ENCODE peak calls at places on chromosome 2, in four cellular contexts. One of them, this sample, is unnamed.

GRCh38 chr2:40434638-40435296 is 17.1 kb downstream of the SLC8A1 start:
- DNase-seq in A549: peak; percentile 91
- DNase-seq in GM12891: no peak
- DNase-seq in testis: no peak
- DNase-seq in this sample: no peak

GRCh38 chr2:140473851-140474250 is 1657.0 kb downstream of the LRP1B start:
- DNase-seq in A549: no peak
- DNase-seq in GM12891: no peak
- DNase-seq in testis: no peak
- DNase-seq in this sample: no peak

GRCh38 chr2:240538031-240538780 is 19.6 kb downstream of the ANKMY1 start:
- DNase-seq in A549: no peak
- DNase-seq in GM12891: no peak
- DNase-seq in testis: no peak
- DNase-seq in this sample: no peak

GRCh38 chr2:172083725-172084483 is 1.4 kb upstream of the DLX1 start:
- DNase-seq in A549: no peak
- DNase-seq in GM12891: no peak
- DNase-seq in testis: no peak
- DNase-seq in this sample: peak; percentile 39

GRCh38 chr2:230346921-230347533 is 20.0 kb downstream of the SP140L start:
- DNase-seq in A549: no peak
- DNase-seq in GM12891: no peak
- DNase-seq in testis: no peak
- DNase-seq in this sample: no peak

GRCh38 chr2:10654069-10654468 is 35.7 kb downstream of the NOL10 start:
- DNase-seq in A549: no peak
- DNase-seq in GM12891: no peak
- DNase-seq in testis: no peak
- DNase-seq in this sample: no peak

GRCh38 chr2:68774569-68775271 is 40.1 kb downstream of the ARHGAP25 start:
- DNase-seq in A549: no peak
- DNase-seq in GM12891: peak; percentile 56
- DNase-seq in testis: peak; percentile 68
- DNase-seq in this sample: peak; percentile 23

GRCh38 chr2:42127425-42128424 is 41.4 kb upstream of the EML4 start:
- DNase-seq in A549: no peak
- DNase-seq in GM12891: no peak
- DNase-seq in testis: no peak
- DNase-seq in this sample: no peak

GRCh38 chr2:219308142-219309093 is 783 bp downstream of the PTPRN start:
- DNase-seq in A549: peak; percentile 68
- DNase-seq in GM12891: peak; percentile 71
- DNase-seq in testis: peak; percentile 76
- DNase-seq in this sample: peak; percentile 69

GRCh38 chr2:109438146-109438545 is 175.6 kb downstream of the SEPTIN10 start:
- DNase-seq in A549: no peak
- DNase-seq in GM12891: no peak
- DNase-seq in testis: no peak
- DNase-seq in this sample: no peak

GRCh38 chr2:19797871-19798270 is 103.9 kb downstream of the TTC32 start:
- DNase-seq in A549: no peak
- DNase-seq in GM12891: no peak
- DNase-seq in testis: no peak
- DNase-seq in this sample: no peak

GRCh38 chr2:168365094-168365621 is 90.9 kb upstream of the CERS6 start:
- DNase-seq in A549: no peak
- DNase-seq in GM12891: no peak
- DNase-seq in testis: no peak
- DNase-seq in this sample: no peak

GRCh38 chr2:63159262-63159661 is 108.6 kb downstream of the OTX1 start:
- DNase-seq in A549: no peak
- DNase-seq in GM12891: no peak
- DNase-seq in testis: no peak
- DNase-seq in this sample: no peak

GRCh38 chr2:27350106-27350693 is 6.4 kb downstream of the GTF3C2 start:
- DNase-seq in A549: no peak
- DNase-seq in GM12891: no peak
- DNase-seq in testis: no peak
- DNase-seq in this sample: no peak

GRCh38 chr2:202196727-202197126 is 41.7 kb downstream of the SUMO1 start:
- DNase-seq in A549: no peak
- DNase-seq in GM12891: no peak
- DNase-seq in testis: no peak
- DNase-seq in this sample: no peak

GRCh38 chr2:2793514-2793913 is 462.4 kb upstream of the MYT1L start:
- DNase-seq in A549: no peak
- DNase-seq in GM12891: no peak
- DNase-seq in testis: no peak
- DNase-seq in this sample: no peak

GRCh38 chr2:24860631-24861030 is 59.4 kb downstream of the ADCY3 start:
- DNase-seq in A549: no peak
- DNase-seq in GM12891: no peak
- DNase-seq in testis: no peak
- DNase-seq in this sample: no peak

GRCh38 chr2:241218131-241219029 is 29.9 kb downstream of the ANO7 start:
- DNase-seq in A549: peak; percentile 57
- DNase-seq in GM12891: peak; percentile 56
- DNase-seq in testis: peak; percentile 46
- DNase-seq in this sample: peak; percentile 51

GRCh38 chr2:58553522-58553921 is 312.4 kb upstream of the FANCL start:
- DNase-seq in A549: no peak
- DNase-seq in GM12891: no peak
- DNase-seq in testis: no peak
- DNase-seq in this sample: no peak

GRCh38 chr2:37549598-37549997 is 121.8 kb downstream of the CDC42EP3 start:
- DNase-seq in A549: no peak
- DNase-seq in GM12891: no peak
- DNase-seq in testis: no peak
- DNase-seq in this sample: no peak

GRCh38 chr2:159396796-159397195 is 110.3 kb upstream of the WDSUB1 start:
- DNase-seq in A549: no peak
- DNase-seq in GM12891: no peak
- DNase-seq in testis: no peak
- DNase-seq in this sample: no peak

GRCh38 chr2:8459474-8459873 is 222.4 kb upstream of the ID2 start:
- DNase-seq in A549: no peak
- DNase-seq in GM12891: no peak
- DNase-seq in testis: no peak
- DNase-seq in this sample: no peak

GRCh38 chr2:202822411-202822810 is 49.2 kb downstream of the ICA1L start:
- DNase-seq in A549: no peak
- DNase-seq in GM12891: no peak
- DNase-seq in testis: no peak
- DNase-seq in this sample: no peak

GRCh38 chr2:213490087-213490486 is 205.8 kb downstream of the SPAG16 start:
- DNase-seq in A549: no peak
- DNase-seq in GM12891: no peak
- DNase-seq in testis: no peak
- DNase-seq in this sample: no peak

GRCh38 chr2:40346535-40347354 is 105.1 kb downstream of the SLC8A1 start:
- DNase-seq in A549: no peak
- DNase-seq in GM12891: no peak
- DNase-seq in testis: no peak
- DNase-seq in this sample: no peak

DNA sequence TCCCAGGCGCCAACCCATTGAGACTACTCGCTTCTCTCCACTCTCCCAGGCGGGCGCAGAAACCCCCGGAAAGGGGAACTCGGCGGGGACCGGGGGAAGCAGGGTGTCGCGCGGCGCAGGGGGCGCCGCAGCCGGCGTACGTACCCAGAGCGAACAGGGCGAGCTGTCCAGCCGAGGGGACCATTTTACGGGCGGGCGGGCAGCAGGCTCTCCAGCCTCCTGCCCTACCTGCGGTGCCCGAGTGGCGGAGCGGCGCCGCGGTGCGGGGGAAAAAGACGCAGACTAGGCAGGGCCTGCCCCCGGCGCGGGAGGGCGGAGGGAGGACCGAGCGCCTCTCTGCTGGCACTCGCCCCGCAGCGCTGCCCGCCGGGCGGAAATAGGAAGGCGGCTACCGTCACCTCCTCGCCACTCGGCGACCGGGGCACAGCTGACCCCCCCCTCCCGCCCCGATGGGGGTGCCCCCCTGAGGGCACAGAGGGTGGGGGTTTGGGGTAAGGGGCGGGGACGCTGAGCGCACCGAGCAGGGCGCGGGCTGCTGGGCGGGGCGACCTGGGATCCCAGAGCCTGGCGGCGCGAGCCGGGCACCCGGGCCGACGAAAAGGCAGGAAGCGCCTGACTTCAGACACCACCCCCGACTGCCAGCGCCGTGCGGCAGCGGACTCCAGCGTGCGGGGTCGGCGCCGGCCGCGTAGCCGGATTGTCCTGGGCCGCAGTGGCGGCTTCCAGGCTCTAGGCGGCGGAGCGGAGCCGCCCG is at the start of gene TGFA:
- DNase-seq in A549: peak; percentile 82
- DNase-seq in GM12891: peak; percentile 51
- DNase-seq in testis: peak; percentile 57
- DNase-seq in this sample: peak; percentile 50
- TF ChIP-seq POLR2A in A549: peak; percentile 51
- TF ChIP-seq POLR2A in GM12891: no peak
- TF ChIP-seq POLR2A in testis: no peak
- TF ChIP-seq POLR2A in this sample: no peak

GRCh38 chr2:181911830-181912229 is 20.3 kb downstream of the ITPRID2 start:
- DNase-seq in A549: no peak
- DNase-seq in GM12891: no peak
- DNase-seq in testis: no peak
- DNase-seq in this sample: no peak

GRCh38 chr2:181904022-181904632 is 12.6 kb downstream of the ITPRID2 start:
- DNase-seq in A549: peak; percentile 39
- DNase-seq in GM12891: no peak
- DNase-seq in testis: no peak
- DNase-seq in this sample: peak; percentile 63

GRCh38 chr2:181907005-181907549 is 15.5 kb downstream of the ITPRID2 start:
- DNase-seq in A549: no peak
- DNase-seq in GM12891: no peak
- DNase-seq in testis: no peak
- DNase-seq in this sample: no peak

GRCh38 chr2:181910028-181910763 is 18.7 kb downstream of the ITPRID2 start:
- DNase-seq in A549: no peak
- DNase-seq in GM12891: no peak
- DNase-seq in testis: no peak
- DNase-seq in this sample: no peak

GRCh38 chr2:181907635-181908034 is 16.1 kb downstream of the ITPRID2 start:
- DNase-seq in A549: no peak
- DNase-seq in GM12891: no peak
- DNase-seq in testis: no peak
- DNase-seq in this sample: no peak
- TF ChIP-seq POLR2A in A549: no peak
- TF ChIP-seq POLR2A in GM12891: no peak
- TF ChIP-seq POLR2A in testis: no peak
- TF ChIP-seq POLR2A in this sample: no peak

GRCh38 chr2:149586063-149586462 is 1.5 kb downstream of the MMADHC start:
- DNase-seq in A549: no peak
- DNase-seq in GM12891: no peak
- DNase-seq in testis: no peak
- DNase-seq in this sample: peak; percentile 72
- TF ChIP-seq POLR2A in A549: no peak
- TF ChIP-seq POLR2A in GM12891: no peak
- TF ChIP-seq POLR2A in testis: no peak
- TF ChIP-seq POLR2A in this sample: peak; percentile 52

GRCh38 chr2:85890522-85891176 is 1.9 kb upstream of the ST3GAL5 start:
- DNase-seq in A549: no peak
- DNase-seq in GM12891: no peak
- DNase-seq in testis: no peak
- DNase-seq in this sample: peak; percentile 33

GRCh38 chr2:85889648-85890281 is 975 bp upstream of the ST3GAL5 start:
- DNase-seq in A549: peak; percentile 51
- DNase-seq in GM12891: no peak
- DNase-seq in testis: peak; percentile 47
- DNase-seq in this sample: no peak

GRCh38 chr2:85888020-85888744 is 608 bp downstream of the ST3GAL5 start:
- DNase-seq in A549: no peak
- DNase-seq in GM12891: peak; percentile 25
- DNase-seq in testis: peak; percentile 51
- DNase-seq in this sample: no peak

GRCh38 chr2:85887566-85888019 is 1.2 kb downstream of the ST3GAL5 start:
- DNase-seq in A549: peak; percentile 57
- DNase-seq in GM12891: peak; percentile 19
- DNase-seq in testis: peak; percentile 84
- DNase-seq in this sample: no peak

DNA sequence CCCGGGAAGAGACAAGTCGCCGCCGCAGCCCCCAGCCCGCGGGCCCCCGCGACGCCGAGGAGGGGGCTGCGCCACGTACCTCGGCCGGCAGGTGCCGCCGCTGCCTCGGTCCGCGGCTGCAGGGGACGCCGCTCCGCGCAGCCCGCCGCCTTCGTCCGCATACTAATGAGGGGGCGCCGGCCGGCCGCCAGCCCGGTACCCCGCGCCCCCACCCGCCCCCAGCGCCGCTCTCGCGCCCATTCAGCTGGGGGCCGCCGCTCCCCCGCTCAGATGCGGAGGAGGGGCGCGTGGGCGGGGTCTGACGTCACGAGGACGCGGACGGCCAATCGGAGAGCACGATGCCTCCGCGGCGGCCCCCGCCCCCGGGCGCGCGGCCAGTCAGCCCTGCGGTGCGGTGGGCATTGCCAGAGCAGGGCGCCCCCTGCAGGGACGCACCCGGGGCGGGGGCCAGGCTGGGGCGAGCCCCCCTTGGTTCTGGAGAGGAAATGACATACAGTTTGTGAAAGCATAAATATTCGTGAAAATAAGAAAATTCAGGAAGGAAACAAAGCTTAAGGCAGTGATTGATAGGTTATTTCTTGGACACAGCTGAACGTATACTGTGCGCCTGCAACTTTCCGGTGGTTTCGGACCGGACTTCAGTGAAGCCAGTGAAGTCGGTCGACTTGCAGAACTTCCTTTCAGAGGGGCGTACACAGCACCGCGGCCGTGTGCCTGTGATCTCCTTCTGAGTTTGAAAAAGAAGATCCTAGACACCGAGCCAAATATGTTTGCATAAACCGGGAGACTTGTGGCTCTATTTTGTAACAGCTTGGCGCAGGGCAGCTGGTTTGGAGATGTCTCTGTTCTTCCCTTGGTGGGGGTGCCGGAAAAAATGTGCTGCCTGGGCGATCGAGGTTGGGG is at the start of gene ST3GAL5:
- DNase-seq in A549: peak; percentile 92
- DNase-seq in GM12891: peak; percentile 83
- DNase-seq in testis: peak; percentile 95
- DNase-seq in this sample: peak; percentile 85
- TF ChIP-seq POLR2A in A549: peak; percentile 22
- TF ChIP-seq POLR2A in GM12891: no peak
- TF ChIP-seq POLR2A in testis: no peak
- TF ChIP-seq POLR2A in this sample: no peak